ENCODE peak calls at places on chromosomes 13 and 19, in nine cellular contexts. F, U, R, Y, G, N, B, Q and I are unnamed samples.

GRCh38 chr19:42424345-42424707 is 2.9 kb downstream of the LIPE start:
- DNase-seq in F (no peak), U (no peak), R (no peak), Y (no peak), G (no peak), N (no peak), B (no peak), Q (no peak), I (no peak)

GRCh38 chr13:84413016-84413415 is 530.7 kb upstream of the SLITRK1 start:
- DNase-seq in F (no peak), U (no peak), R (no peak), Y (no peak), G (no peak), N (no peak), B (peak), Q (no peak), I (no peak)

GRCh38 chr13:20064128-20064527 is 96.7 kb downstream of the GJA3 start:
- DNase-seq in F (no peak), U (no peak), R (no peak), Y (no peak), G (no peak), N (peak), B (peak), Q (no peak), I (no peak)

GRCh38 chr13:24279267-24279666 is 30.1 kb upstream of the C1QTNF9 start:
- DNase-seq in F (no peak), U (no peak), R (no peak), Y (no peak), G (no peak), N (no peak), B (no peak), Q (no peak), I (no peak)

GRCh38 chr19:38375748-38376147 is 1.4 kb downstream of the PSMD8 start:
- DNase-seq in F (no peak), U (no peak), R (no peak), Y (no peak), G (no peak), N (no peak), B (peak), Q (no peak), I (no peak)

GRCh38 chr19:35031072-35031881 is 1.0 kb downstream of the SCN1B start:
- DNase-seq in F (no peak), U (no peak), R (no peak), Y (no peak), G (peak), N (peak), B (peak), Q (no peak), I (peak)

GRCh38 chr19:38932425-38933179 is 1.9 kb downstream of the MRPS12 start:
- DNase-seq in F (peak), U (no peak), R (no peak), Y (peak), G (peak), N (no peak), B (peak), Q (no peak), I (no peak)

GRCh38 chr19:1312732-1313694 is 27.3 kb downstream of the EFNA2 start:
- DNase-seq in F (peak), U (peak), R (no peak), Y (no peak), G (no peak), N (peak), B (peak), Q (no peak), I (no peak)

GRCh38 chr13:38496956-38497355 is 147.3 kb downstream of the UFM1 start:
- DNase-seq in F (no peak), U (no peak), R (no peak), Y (no peak), G (no peak), N (no peak), B (no peak), Q (no peak), I (no peak)

GRCh38 chr19:11281336-11282049 is 14.5 kb upstream of the TSPAN16 start:
- DNase-seq in F (no peak), U (no peak), R (no peak), Y (no peak), G (no peak), N (no peak), B (no peak), Q (no peak), I (no peak)

GRCh38 chr13:95924389-95924994 is 128.7 kb downstream of the UGGT2 start:
- DNase-seq in F (no peak), U (no peak), R (no peak), Y (no peak), G (no peak), N (peak), B (peak), Q (no peak), I (no peak)

GRCh38 chr13:59088716-59089115 is 1075.0 kb downstream of the DIAPH3 start:
- DNase-seq in F (no peak), U (no peak), R (no peak), Y (no peak), G (no peak), N (no peak), B (no peak), Q (no peak), I (no peak)

GRCh38 chr19:58356236-58356970 is 3.1 kb upstream of the A1BG start:
- DNase-seq in F (no peak), U (no peak), R (no peak), Y (peak), G (peak), N (peak), B (peak), Q (no peak), I (no peak)

GRCh38 chr19:38653028-38653571 is 5.7 kb downstream of the ACTN4 start:
- DNase-seq in F (no peak), U (peak), R (no peak), Y (no peak), G (no peak), N (no peak), B (no peak), Q (no peak), I (no peak)

GRCh38 chr19:50670102-50670380 is 20.8 kb downstream of the C19orf81 start:
- DNase-seq in F (no peak), U (no peak), R (no peak), Y (no peak), G (no peak), N (no peak), B (no peak), Q (no peak), I (no peak)

GRCh38 chr19:8261881-8262280 is 46.3 kb downstream of the CD320 start:
- DNase-seq in F (no peak), U (no peak), R (no peak), Y (no peak), G (no peak), N (no peak), B (no peak), Q (no peak), I (no peak)

GRCh38 chr13:72540818-72541217 is 186.6 kb downstream of the MZT1 start:
- DNase-seq in F (no peak), U (no peak), R (no peak), Y (no peak), G (no peak), N (no peak), B (no peak), Q (no peak), I (no peak)

GRCh38 chr19:45653634-45654033 is 14.4 kb upstream of the GIPR start:
- DNase-seq in F (no peak), U (no peak), R (no peak), Y (no peak), G (no peak), N (no peak), B (no peak), Q (no peak), I (no peak)

GRCh38 chr13:53191091-53191490 is 162.5 kb downstream of the OLFM4 start:
- DNase-seq in F (no peak), U (no peak), R (no peak), Y (no peak), G (no peak), N (no peak), B (peak), Q (no peak), I (no peak)

GRCh38 chr19:15934332-15935078 is at the start of gene CYP4F11:
- DNase-seq in F (peak), U (peak), R (no peak), Y (no peak), G (no peak), N (no peak), B (no peak), Q (no peak), I (peak)

GRCh38 chr19:30156646-30157045 is 214.6 kb downstream of the URI1 start:
- DNase-seq in F (no peak), U (no peak), R (no peak), Y (no peak), G (no peak), N (no peak), B (no peak), Q (no peak), I (no peak)

GRCh38 chr13:84994582-84994981 is 804.6 kb downstream of the SLITRK6 start:
- DNase-seq in F (no peak), U (no peak), R (no peak), Y (no peak), G (no peak), N (no peak), B (peak), Q (no peak), I (no peak)

GRCh38 chr13:35763060-35763804 is 286.7 kb upstream of the MAB21L1 start:
- DNase-seq in F (no peak), U (no peak), R (no peak), Y (no peak), G (no peak), N (no peak), B (no peak), Q (no peak), I (no peak)

GRCh38 chr19:46602392-46603194 is 1.5 kb downstream of the CALM3 start:
- DNase-seq in F (no peak), U (no peak), R (no peak), Y (no peak), G (no peak), N (peak), B (no peak), Q (peak), I (peak)

GRCh38 chr19:57559008-57559403 is 657 bp downstream of the ZNF550 start:
- DNase-seq in F (peak), U (peak), R (no peak), Y (no peak), G (peak), N (peak), B (peak), Q (no peak), I (no peak)

GRCh38 chr19:50332264-50333038 is 3.3 kb upstream of the KCNC3 start:
- DNase-seq in F (no peak), U (no peak), R (no peak), Y (no peak), G (peak), N (peak), B (no peak), Q (no peak), I (no peak)

GRCh38 chr19:29610213-29610573 is 4.1 kb downstream of the POP4 start:
- DNase-seq in F (no peak), U (no peak), R (no peak), Y (no peak), G (no peak), N (no peak), B (no peak), Q (no peak), I (no peak)

GRCh38 chr13:21058361-21058760 is 3.0 kb downstream of the LATS2 start:
- DNase-seq in F (no peak), U (no peak), R (no peak), Y (no peak), G (no peak), N (no peak), B (peak), Q (no peak), I (no peak)

GRCh38 chr13:90365130-90365529 is 982.4 kb upstream of the MIR17HG start:
- DNase-seq in F (no peak), U (no peak), R (no peak), Y (no peak), G (no peak), N (no peak), B (peak), Q (no peak), I (no peak)

GRCh38 chr19:14544047-14544446 is 14.7 kb downstream of the TECR start:
- DNase-seq in F (no peak), U (no peak), R (no peak), Y (no peak), G (no peak), N (no peak), B (no peak), Q (no peak), I (no peak)

GRCh38 chr13:52034616-52035226 is 10.2 kb downstream of the UTP14C start:
- DNase-seq in F (no peak), U (no peak), R (no peak), Y (no peak), G (no peak), N (no peak), B (no peak), Q (no peak), I (no peak)

GRCh38 chr13:46553521-46553885 is 533 bp downstream of the LRCH1 start:
- DNase-seq in F (no peak), U (no peak), R (no peak), Y (no peak), G (peak), N (no peak), B (no peak), Q (no peak), I (no peak)

GRCh38 chr13:31786011-31786410 is 46.7 kb downstream of the RXFP2 start:
- DNase-seq in F (no peak), U (no peak), R (no peak), Y (no peak), G (no peak), N (no peak), B (no peak), Q (no peak), I (no peak)

GRCh38 chr13:19052931-19053330 is 128.7 kb downstream of the TUBA3C start:
- DNase-seq in F (no peak), U (no peak), R (no peak), Y (no peak), G (no peak), N (no peak), B (no peak), Q (no peak), I (no peak)

GRCh38 chr19:4831351-4832340 is at the start of gene TICAM1:
- DNase-seq in F (no peak), U (peak), R (peak), Y (peak), G (no peak), N (peak), B (peak), Q (peak), I (peak)

GRCh38 chr13:52955505-52955904 is 73.1 kb upstream of the OLFM4 start:
- DNase-seq in F (no peak), U (no peak), R (no peak), Y (no peak), G (peak), N (no peak), B (no peak), Q (no peak), I (no peak)

GRCh38 chr19:6590458-6591319 is at the start of gene CD70:
- DNase-seq in F (no peak), U (peak), R (peak), Y (peak), G (peak), N (peak), B (no peak), Q (peak), I (no peak)

GRCh38 chr19:30060872-30061556 is 119.0 kb downstream of the URI1 start:
- DNase-seq in F (no peak), U (no peak), R (no peak), Y (no peak), G (peak), N (no peak), B (no peak), Q (no peak), I (no peak)